ENCODE peak calls at places on chromosomes 7 and 10, in ten cellular contexts. Q is ureter, W is GDM1, G is iPS-NIHi11, P is myocyte, Z is HAP-1, N is T-helper 1 cell, M is NCI-H146, I is foreskin fibroblast, X is left cardiac atrium. L is an unnamed sample.

GRCh38 chr10:36236931-36237330 is 594.8 kb upstream of the FZD8 start:
- DNase-seq in Z (no peak), G (no peak), X (no peak), Q (no peak), I (no peak), P (no peak), N (no peak), M (no peak), W (no peak), L (no peak)

GRCh38 chr10:68135362-68135761 is 26.1 kb downstream of the MYPN start:
- DNase-seq in Q (no peak), I (peak), G (no peak), M (no peak), P (no peak), W (no peak), N (no peak), X (no peak), Z (no peak), L (no peak)

GRCh38 chr7:16034353-16034752 is 347.9 kb upstream of the MEOX2 start:
- DNase-seq in Z (no peak), I (peak), X (no peak), M (no peak), P (no peak), N (no peak), G (no peak), W (no peak), Q (no peak), L (no peak)

GRCh38 chr10:14039968-14040668 is 290.6 kb downstream of the FRMD4A start:
- DNase-seq in P (no peak), I (peak), X (no peak), W (no peak), N (no peak), G (no peak), Q (no peak), M (no peak), Z (peak), L (no peak)

GRCh38 chr7:83921798-83922607 is 272.6 kb downstream of the SEMA3A start:
- DNase-seq in G (no peak), I (peak), N (no peak), P (peak), Z (no peak), Q (no peak), M (peak), X (no peak), W (no peak), L (no peak)

GRCh38 chr7:22863156-22863899 is 40.7 kb upstream of the TOMM7 start:
- DNase-seq in G (no peak), W (no peak), P (no peak), Q (no peak), X (no peak), M (no peak), N (no peak), Z (no peak), I (no peak), L (no peak)

GRCh38 chr10:113056468-113057021 is 106.5 kb downstream of the TCF7L2 start:
- DNase-seq in Q (no peak), P (peak), M (no peak), G (no peak), Z (no peak), X (no peak), N (no peak), W (no peak), I (peak), L (no peak)

GRCh38 chr7:112462236-112462635 is 12.0 kb downstream of the IFRD1 start:
- DNase-seq in Q (peak), I (peak), P (peak), Z (no peak), X (no peak), G (peak), W (no peak), M (no peak), N (no peak), L (peak)

GRCh38 chr10:16993186-16993585 is 136.4 kb downstream of the CUBN start:
- DNase-seq in X (no peak), Z (no peak), W (no peak), Q (no peak), P (no peak), G (no peak), M (no peak), I (no peak), N (no peak), L (no peak)

GRCh38 chr7:87886875-87887274 is 10.6 kb downstream of the DBF4 start:
- DNase-seq in P (peak), G (no peak), I (peak), N (no peak), Q (no peak), X (no peak), W (no peak), M (peak), Z (no peak), L (peak)